ENCODE peak calls at places on chromosomes 5 and 9, in four cellular contexts. I is tibial nerve, W is A549, R is PC-9. M is an unnamed sample. For H3K4me1, the result is how much of the 10 kb centered on the place peaks cover.

GRCh38 chr5:124707516-124707915 is 38.9 kb downstream of the ZNF608 start:
- DNase-seq in I (no peak), W (no peak), R (no peak), M (no peak)

GRCh38 chr5:56538580-56538979 is 276.8 kb upstream of the MAP3K1 start:
- DNase-seq in R (no peak), I (no peak), W (no peak), M (no peak)

GRCh38 chr9:4375424-4376195 is 75.7 kb upstream of the GLIS3 start:
- DNase-seq in W (peak), I (no peak), R (no peak), M (no peak)

GRCh38 chr9:76756273-76756650 is 8.0 kb upstream of the PCA3 start:
- DNase-seq in W (peak), I (peak), R (no peak), M (no peak)

GRCh38 chr5:83927140-83927733 is 206.6 kb upstream of the HAPLN1 start:
- DNase-seq in W (peak), I (peak), R (no peak), M (peak)

GRCh38 chr5:156273325-156273724 is 53.6 kb upstream of the SGCD start:
- DNase-seq in W (no peak), I (no peak), R (no peak), M (no peak)

GRCh38 chr5:675111-675875 is 17.9 kb downstream of the TPPP start:
- DNase-seq in I (no peak), W (no peak), R (no peak), M (peak)

GRCh38 chr5:92364986-92365550 is 982.0 kb upstream of the ARRDC3 start:
- DNase-seq in I (peak), R (no peak), W (no peak), M (no peak)

GRCh38 chr5:10229306-10230048 is 20.2 kb downstream of the ATPSCKMT start:
- DNase-seq in W (no peak), I (no peak), R (no peak), M (no peak)

GRCh38 chr9:36772449-36773370 is 200.0 kb downstream of the MELK start:
- DNase-seq in I (no peak), R (no peak), W (no peak), M (no peak)

GRCh38 chr5:10661401-10661800 is 97.5 kb downstream of the ANKRD33B start:
- DNase-seq in R (no peak), W (no peak), I (no peak), M (no peak)

GRCh38 chr5:107808671-107809137 is 138.0 kb upstream of the EFNA5 start:
- DNase-seq in R (no peak), W (no peak), I (no peak), M (no peak)

GRCh38 chr5:150209020-150209635 is 19.3 kb downstream of the SLC6A7 start:
- DNase-seq in I (peak), R (peak), W (peak), M (no peak)

GRCh38 chr5:171093598-171093997 is 215.4 kb upstream of the TLX3 start:
- DNase-seq in W (no peak), R (no peak), I (no peak), M (no peak)

GRCh38 chr9:35923927-35924763 is 14.9 kb downstream of the SPAAR start:
- DNase-seq in I (peak), R (peak), W (peak), M (peak)

GRCh38 chr9:35333551-35333950 is 156.4 kb upstream of the RUSC2 start:
- DNase-seq in R (no peak), I (no peak), W (no peak), M (no peak)

GRCh38 chr9:27545471-27545870 is 15.9 kb upstream of the MOB3B start:
- DNase-seq in W (no peak), I (no peak), R (no peak), M (no peak)

GRCh38 chr9:131125038-131125287 is 423 bp upstream of the NUP214 start:
- DNase-seq in R (no peak), W (peak), I (no peak), M (no peak)

GRCh38 chr5:37501152-37501551 is 122.0 kb downstream of the WDR70 start:
- DNase-seq in W (peak), R (no peak), I (no peak), M (no peak)

GRCh38 chr5:64180661-64181343 is 15.2 kb downstream of the RNF180 start:
- DNase-seq in R (no peak), I (no peak), W (no peak), M (no peak)

GRCh38 chr9:96025995-96026572 is 150.6 kb downstream of the ERCC6L2 start:
- DNase-seq in W (no peak), I (no peak), R (no peak), M (no peak)

GRCh38 chr9:19493174-19493811 is 84.5 kb downstream of the ACER2 start:
- DNase-seq in R (no peak), I (peak), W (peak), M (peak)

GRCh38 chr9:125961037-125961436 is 213.9 kb downstream of the PBX3 start:
- DNase-seq in R (no peak), W (no peak), I (no peak), M (no peak)

GRCh38 chr9:112777914-112778313 is 27.4 kb downstream of the SNX30 start:
- DNase-seq in W (no peak), I (no peak), R (no peak), M (no peak)

GRCh38 chr9:20043035-20043434 is 254.2 kb upstream of the SLC24A2 start:
- DNase-seq in I (no peak), R (no peak), W (no peak), M (no peak)

GRCh38 chr9:137682431-137682991 is 63.7 kb downstream of the EHMT1 start:
- DNase-seq in I (no peak), R (no peak), W (no peak), M (no peak)

GRCh38 chr9:97749928-97750327 is 52.8 kb upstream of the XPA start:
- DNase-seq in I (no peak), R (no peak), W (peak), M (no peak)

GRCh38 chr5:139747583-139748504 is 47.8 kb upstream of the PSD2 start:
- DNase-seq in I (peak), W (no peak), R (no peak), M (peak)

GRCh38 chr5:150582281-150582791 is 58.1 kb upstream of the SYNPO start:
- DNase-seq in R (no peak), W (no peak), I (no peak), M (peak)

GRCh38 chr5:14937277-14937676 is 65.7 kb upstream of the ANKH start:
- DNase-seq in W (no peak), R (no peak), I (peak), M (no peak)

GRCh38 chr9:78574354-78575036 is 277.6 kb downstream of the PSAT1 start:
- DNase-seq in I (no peak), W (no peak), R (no peak), M (no peak)

GRCh38 chr9:133441571-133441970 is 18.2 kb upstream of the CACFD1 start:
- DNase-seq in W (no peak), I (no peak), R (no peak), M (no peak)

GRCh38 chr5:101176605-101177004 is 273.5 kb upstream of the ST8SIA4 start:
- DNase-seq in W (peak), R (no peak), I (no peak), M (no peak)

GRCh38 chr9:88075966-88076285 is 62.3 kb downstream of the SPATA31C2 start:
- DNase-seq in W (no peak), I (no peak), R (no peak), M (peak)

DNA sequence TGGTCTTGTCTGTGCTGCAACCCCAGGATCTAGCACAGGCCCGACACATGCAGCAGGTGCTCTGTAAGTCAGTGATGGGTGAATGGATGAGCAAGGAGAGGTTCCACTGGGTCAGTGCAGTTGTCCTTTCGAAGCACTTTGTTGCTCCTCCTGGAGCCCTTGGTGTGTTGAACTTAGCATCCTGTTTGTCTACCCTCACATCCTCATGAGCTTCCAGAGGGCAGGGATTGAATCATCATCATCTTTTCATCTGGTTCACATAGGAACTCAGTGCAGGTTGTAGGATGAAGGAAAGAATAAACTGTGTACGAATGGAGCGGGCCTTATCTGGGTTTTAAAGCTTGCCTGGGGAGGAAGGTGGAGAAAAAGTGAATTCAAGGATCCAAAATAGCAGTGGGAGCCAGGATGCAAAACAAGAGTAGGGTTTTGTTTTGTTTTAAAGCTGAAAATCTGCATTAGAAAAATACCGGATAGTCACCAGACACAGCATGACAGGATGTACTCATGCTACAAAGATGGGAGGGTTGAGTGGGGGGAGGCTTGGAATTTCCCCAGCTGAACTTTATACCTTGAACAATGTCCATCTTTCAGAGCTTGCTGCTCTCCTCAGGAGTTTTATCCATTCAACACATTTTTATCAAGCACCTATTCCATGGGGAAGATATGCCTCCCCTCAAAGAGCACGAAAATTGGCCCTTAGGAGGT is 55.8 kb downstream of the PTTG1 start:
- DNase-seq in I (no peak), W (no peak), R (no peak), M (no peak)
- H3K4me3 ChIP-seq in I (no peak), W (no peak), R (no peak), M (no peak)

DNA sequence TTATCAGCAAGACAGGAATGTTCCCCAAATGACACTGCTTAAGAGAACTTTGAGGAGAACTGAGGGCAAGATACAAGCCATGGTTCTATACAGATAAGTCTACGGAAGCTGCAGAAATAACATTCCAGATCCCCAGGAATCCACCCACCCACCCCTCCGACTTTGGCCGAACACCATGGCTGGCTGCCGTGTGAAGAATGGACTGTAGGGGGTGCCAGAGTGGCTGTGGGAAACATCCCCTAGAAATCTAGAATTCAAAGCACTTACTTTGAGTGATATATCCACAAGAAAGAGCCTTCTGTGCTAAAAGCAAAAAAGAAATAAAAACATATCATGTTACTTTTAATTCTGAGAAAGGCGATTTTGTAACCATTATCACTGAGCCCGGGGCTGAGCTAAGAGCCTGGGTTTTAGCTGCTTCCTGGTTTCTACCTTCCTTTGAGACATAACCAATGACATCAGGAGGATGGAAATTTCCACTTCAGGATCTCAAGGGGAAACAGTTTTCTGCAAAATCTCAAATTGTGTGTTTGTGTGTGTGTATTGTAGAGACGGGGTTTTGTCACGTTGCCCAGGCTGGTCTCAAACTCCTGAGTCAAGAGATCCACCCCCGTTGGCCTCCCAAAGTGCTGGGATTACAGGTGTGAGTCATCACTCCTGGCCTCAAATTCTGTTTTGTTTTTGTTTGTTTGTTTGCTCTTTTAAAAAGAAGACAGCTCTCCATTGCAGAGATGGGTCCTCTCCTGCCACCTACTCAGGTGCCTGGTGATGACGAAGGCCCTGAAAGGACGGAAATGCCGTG is 36.4 kb downstream of the GGTA1 start:
- DNase-seq in I (peak), W (peak), R (no peak), M (no peak)
- TF ChIP-seq CTCF in I (peak), W (peak), R (peak), M (peak)

GRCh38 chr9:33300546-33300945 is 10.2 kb downstream of the NFX1 start:
- DNase-seq in R (no peak), W (no peak), I (no peak), M (no peak)
- H3K4me1 ChIP-seq in R (under half), W (under half), I (under half), M (under half)

GRCh38 chr5:31851290-31851689 is 212.4 kb downstream of the PDZD2 start:
- DNase-seq in I (no peak), R (no peak), W (no peak), M (no peak)

GRCh38 chr5:31854625-31855526 is 215.9 kb downstream of the PDZD2 start:
- DNase-seq in R (no peak), I (peak), W (peak), M (peak)

GRCh38 chr5:31854181-31854624 is 215.3 kb downstream of the PDZD2 start:
- DNase-seq in W (no peak), I (peak), R (no peak), M (peak)

GRCh38 chr5:31855527-31855862 is 216.6 kb downstream of the PDZD2 start:
- DNase-seq in I (no peak), R (no peak), W (no peak), M (no peak)

GRCh38 chr5:31853398-31854135 is 214.6 kb downstream of the PDZD2 start:
- DNase-seq in R (no peak), W (no peak), I (no peak), M (no peak)
- H3K4me3 ChIP-seq in R (no peak), W (no peak), I (no peak), M (peak)

GRCh38 chr5:178145965-178146820 is 7.5 kb downstream of the NHP2 start:
- DNase-seq in I (peak), W (peak), R (peak), M (peak)

GRCh38 chr5:178152491-178153444 is 917 bp downstream of the NHP2 start:
- DNase-seq in R (no peak), W (no peak), I (no peak), M (no peak)

GRCh38 chr5:178150977-178151734 is 2.5 kb downstream of the NHP2 start:
- DNase-seq in W (peak), I (no peak), R (no peak), M (no peak)

GRCh38 chr5:178147406-178147805 is 6.3 kb downstream of the NHP2 start:
- DNase-seq in R (no peak), W (no peak), I (no peak), M (no peak)

DNA sequence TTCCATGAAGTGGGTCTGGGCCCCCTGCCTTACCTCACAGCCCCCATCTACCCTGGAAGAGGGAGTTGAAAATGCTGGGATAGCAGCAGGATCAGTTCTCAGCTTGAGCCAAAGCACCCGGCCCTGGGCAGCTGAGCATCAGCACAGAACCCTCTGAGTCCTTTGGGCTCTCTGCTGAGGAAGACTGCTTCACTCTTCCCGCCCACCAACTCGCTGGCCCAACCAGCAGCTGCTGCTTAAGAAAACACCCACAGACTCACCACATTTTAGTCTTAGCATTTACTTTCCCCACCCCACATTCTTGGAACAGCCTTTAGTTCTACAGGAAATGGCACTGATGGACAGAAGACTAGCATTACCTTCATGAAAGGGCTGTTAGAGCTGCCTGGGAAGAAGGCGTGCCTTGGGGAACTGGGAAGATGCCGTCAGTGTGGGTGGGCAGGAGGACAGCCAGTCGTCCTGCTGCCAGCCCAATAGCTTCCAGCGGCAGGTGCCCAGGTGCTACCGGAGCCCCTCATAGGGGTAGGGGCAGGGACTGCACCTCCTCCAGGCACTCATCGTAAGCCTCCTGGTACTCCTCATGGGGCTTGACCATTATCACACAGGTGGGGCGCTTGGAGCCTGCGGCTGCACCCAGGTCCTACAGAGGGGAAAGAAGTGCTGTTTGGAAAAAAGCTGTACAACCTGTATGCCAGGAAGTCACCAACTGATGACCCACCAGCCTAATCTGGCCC is 4.3 kb downstream of the NHP2 start:
- DNase-seq in I (no peak), R (no peak), W (no peak), M (no peak)
- TF ChIP-seq CTCF in I (no peak), R (no peak), W (no peak), M (no peak)

DNA sequence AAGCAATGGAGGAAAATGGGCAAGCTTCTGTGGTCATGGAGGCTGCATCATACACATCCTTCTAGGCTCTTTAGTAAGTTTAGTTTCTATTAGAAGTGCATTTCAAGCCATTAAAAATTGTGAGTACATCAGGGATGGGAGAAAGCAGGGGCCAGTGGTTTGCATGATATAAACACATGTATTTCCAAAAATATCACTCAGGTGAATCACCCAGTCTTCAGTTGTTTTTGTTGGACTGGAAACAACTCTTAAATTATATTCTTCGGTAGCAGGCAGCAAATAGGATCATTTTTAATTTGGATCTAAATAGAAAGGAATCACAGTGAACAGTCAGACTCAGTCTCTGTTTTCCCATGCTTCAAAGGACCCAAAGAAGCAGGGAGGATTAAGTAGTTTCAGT is 657.9 kb downstream of the TLR4 start:
- DNase-seq in R (no peak), W (no peak), I (no peak), M (no peak)
- H3K4me1 ChIP-seq in R (under half), W (under half), I (under half), M (under half)

GRCh38 chr9:70802206-70802605 is 319.2 kb downstream of the TRPM3 start:
- DNase-seq in W (no peak), I (no peak), R (no peak), M (no peak)

GRCh38 chr9:70806872-70807271 is 314.5 kb downstream of the TRPM3 start:
- DNase-seq in I (no peak), W (no peak), R (no peak), M (no peak)

GRCh38 chr9:70802758-70803436 is 318.5 kb downstream of the TRPM3 start:
- DNase-seq in I (no peak), W (no peak), R (no peak), M (no peak)

GRCh38 chr9:70811638-70812037 is 309.8 kb downstream of the TRPM3 start:
- DNase-seq in I (no peak), W (no peak), R (no peak), M (no peak)

DNA sequence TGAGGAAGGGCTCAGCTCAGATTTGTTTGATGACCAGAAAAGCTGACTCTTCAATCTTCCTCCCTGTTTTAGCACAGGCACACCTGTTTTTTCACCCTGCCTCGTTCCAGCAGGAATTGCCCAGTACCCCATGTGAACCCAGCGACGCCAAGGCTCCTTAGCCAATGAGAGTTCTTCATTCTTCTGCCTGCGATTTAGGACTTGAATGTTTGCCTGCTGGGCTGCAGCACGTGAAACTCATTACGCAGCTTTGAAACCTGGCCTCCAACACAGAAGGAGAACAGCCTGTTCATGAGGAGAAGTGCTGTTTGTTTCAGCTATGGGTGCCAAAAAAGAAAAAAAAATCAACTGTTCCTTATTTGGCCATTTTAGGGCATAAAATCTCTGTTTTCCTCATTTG is 315.5 kb downstream of the TRPM3 start:
- DNase-seq in W (no peak), I (peak), R (no peak), M (peak)
- H3K4me3 ChIP-seq in W (no peak), I (no peak), R (no peak), M (no peak)

M was measured in uterus.